ENCODE peak calls at places on chromosomes 3 and 15, in five cellular contexts. D is psoas muscle, Z is ovary, S is upper lobe of right lung, C is IMR-90. G is an unnamed sample. For H3K27me3, the result is how much of the 10 kb centered on the place peaks cover.

GRCh38 chr3:43024183-43024865 is 45.2 kb downstream of the GASK1A start:
- DNase-seq in D (no peak), Z (no peak), S (no peak), C (no peak), G (no peak)

GRCh38 chr3:193704431-193704830 is 111.4 kb downstream of the OPA1 start:
- DNase-seq in D (no peak), Z (no peak), S (no peak), C (no peak), G (no peak)

GRCh38 chr3:102736288-102736960 is 301.6 kb downstream of the ZPLD1 start:
- DNase-seq in D (no peak), Z (no peak), S (no peak), C (no peak), G (no peak)

GRCh38 chr3:47781685-47782537 is at the start of gene SMARCC1:
- DNase-seq in D (peak), Z (peak), S (peak), C (peak), G (peak)

GRCh38 chr3:141050576-141050912 is 603 bp upstream of the SPSB4 start:
- DNase-seq in D (no peak), Z (no peak), S (no peak), C (no peak), G (no peak)

GRCh38 chr3:140927711-140928110 is 13.9 kb upstream of the SLC25A36 start:
- DNase-seq in D (no peak), Z (no peak), S (no peak), C (no peak), G (no peak)

GRCh38 chr3:1987983-1988382 is 110.7 kb upstream of the CNTN4 start:
- DNase-seq in D (no peak), Z (no peak), S (no peak), C (no peak), G (no peak)

GRCh38 chr3:153173758-153174516 is 11.9 kb downstream of the RAP2B start:
- DNase-seq in D (no peak), Z (no peak), S (no peak), C (peak), G (no peak)

GRCh38 chr15:69724331-69724730 is 271.7 kb downstream of the RPLP1 start:
- DNase-seq in D (no peak), Z (no peak), S (no peak), C (no peak), G (no peak)

GRCh38 chr3:73094127-73094526 is 32.7 kb downstream of the EBLN2 start:
- DNase-seq in D (no peak), Z (no peak), S (no peak), C (no peak), G (no peak)

GRCh38 chr3:194585880-194586281 is 47.3 kb downstream of the TMEM44 start:
- DNase-seq in D (no peak), Z (no peak), S (no peak), C (no peak), G (no peak)

GRCh38 chr3:142013331-142013730 is 136.0 kb downstream of the TFDP2 start:
- DNase-seq in D (no peak), Z (no peak), S (no peak), C (no peak), G (no peak)

GRCh38 chr3:48247401-48247807 is 6.5 kb downstream of the ZNF589 start:
- DNase-seq in D (no peak), Z (no peak), S (no peak), C (no peak), G (no peak)

GRCh38 chr3:74599564-74599963 is 14.9 kb downstream of the CNTN3 start:
- DNase-seq in D (no peak), Z (no peak), S (no peak), C (peak), G (no peak)

GRCh38 chr15:31347981-31348803 is 21.6 kb downstream of the KLF13 start:
- DNase-seq in D (peak), Z (no peak), S (peak), C (no peak), G (no peak)

GRCh38 chr3:114274929-114275328 is 18.9 kb upstream of the TIGIT start:
- DNase-seq in D (no peak), Z (no peak), S (no peak), C (peak), G (no peak)

GRCh38 chr3:42190701-42191442 is 75.1 kb downstream of the CCK start:
- DNase-seq in D (no peak), Z (peak), S (no peak), C (peak), G (peak)

GRCh38 chr3:129173725-129174124 is 10.0 kb downstream of the CNBP start:
- DNase-seq in D (no peak), Z (no peak), S (no peak), C (no peak), G (no peak)

GRCh38 chr15:81309647-81310460 is 14.1 kb downstream of the STARD5 start:
- DNase-seq in D (no peak), Z (no peak), S (no peak), C (no peak), G (no peak)

GRCh38 chr15:52255008-52255407 is 40.6 kb downstream of the MYO5C start:
- DNase-seq in D (no peak), Z (no peak), S (no peak), C (peak), G (no peak)

GRCh38 chr3:12286927-12287726 is 1.7 kb upstream of the PPARG start:
- DNase-seq in D (peak), Z (peak), S (peak), C (no peak), G (no peak)

GRCh38 chr3:153513236-153513635 is 351.2 kb downstream of the RAP2B start:
- DNase-seq in D (no peak), Z (no peak), S (no peak), C (no peak), G (no peak)

GRCh38 chr15:29942548-29942947 is 120.3 kb upstream of the TJP1 start:
- DNase-seq in D (no peak), Z (no peak), S (no peak), C (no peak), G (no peak)

GRCh38 chr3:180615954-180616353 is 14.0 kb downstream of the TTC14 start:
- DNase-seq in D (no peak), Z (no peak), S (no peak), C (no peak), G (no peak)

GRCh38 chr3:32733631-32734229 is 48.7 kb downstream of the CNOT10 start:
- DNase-seq in D (no peak), Z (no peak), S (no peak), C (peak), G (no peak)

GRCh38 chr3:182382112-182382857 is 411.0 kb upstream of the ATP11B start:
- DNase-seq in D (no peak), Z (no peak), S (no peak), C (no peak), G (no peak)

GRCh38 chr15:40064231-40064894 is 25.4 kb upstream of the SRP14 start:
- DNase-seq in D (no peak), Z (no peak), S (no peak), C (peak), G (no peak)

GRCh38 chr3:63968612-63969350 is 54.5 kb downstream of the PSMD6 start:
- DNase-seq in D (no peak), Z (no peak), S (no peak), C (peak), G (no peak)

GRCh38 chr3:10090181-10090580 is 17.9 kb downstream of the FANCD2OS start:
- DNase-seq in D (no peak), Z (no peak), S (no peak), C (no peak), G (no peak)

GRCh38 chr3:172512363-172512762 is 10.9 kb downstream of the TNFSF10 start:
- DNase-seq in D (peak), Z (no peak), S (peak), C (no peak), G (peak)

GRCh38 chr15:50854594-50855490 is 53.6 kb upstream of the AP4E1 start:
- DNase-seq in D (no peak), Z (no peak), S (no peak), C (peak), G (no peak)

GRCh38 chr3:100087203-100087602 is 27.1 kb downstream of the FILIP1L start:
- DNase-seq in D (no peak), Z (no peak), S (no peak), C (peak), G (no peak)

GRCh38 chr3:114428173-114428606 is 134.4 kb downstream of the TIGIT start:
- DNase-seq in D (no peak), Z (no peak), S (no peak), C (no peak), G (no peak)

GRCh38 chr3:46091971-46092703 is 64.9 kb upstream of the XCR1 start:
- DNase-seq in D (no peak), Z (no peak), S (no peak), C (no peak), G (no peak)
- H3K4me3 ChIP-seq in D (no peak), Z (no peak), S (no peak), C (no peak), G (no peak)

GRCh38 chr3:39657075-39657474 is 152.3 kb upstream of the MYRIP start:
- DNase-seq in D (no peak), Z (no peak), S (no peak), C (no peak), G (no peak)
- H3K27me3 ChIP-seq in D (under half), Z (under half), S (under half), C (under half), G (under half)

GRCh38 chr3:13553686-13554085 is 4.8 kb downstream of the FBLN2 start:
- DNase-seq in D (peak), Z (no peak), S (no peak), C (no peak), G (no peak)
- H3K27ac ChIP-seq in D (peak), Z (no peak), S (no peak), C (no peak), G (no peak)

GRCh38 chr3:6862880-6863195 is 1.9 kb downstream of the GRM7 start:
- DNase-seq in D (no peak), Z (no peak), S (no peak), C (no peak), G (no peak)

GRCh38 chr3:6861989-6862879 is 1.3 kb downstream of the GRM7 start:
- DNase-seq in D (no peak), Z (no peak), S (no peak), C (no peak), G (no peak)

GRCh38 chr3:6860149-6860548 is 766 bp upstream of the GRM7 start:
- DNase-seq in D (no peak), Z (no peak), S (no peak), C (no peak), G (no peak)

GRCh38 chr3:6860911-6861330 is at the start of gene GRM7:
- DNase-seq in D (no peak), Z (no peak), S (no peak), C (no peak), G (no peak)

GRCh38 chr3:6861331-6861988 is 545 bp downstream of the GRM7 start:
- DNase-seq in D (no peak), Z (no peak), S (no peak), C (no peak), G (no peak)
- H3K4me3 ChIP-seq in D (peak), Z (peak), S (no peak), C (no peak), G (no peak)

DNA sequence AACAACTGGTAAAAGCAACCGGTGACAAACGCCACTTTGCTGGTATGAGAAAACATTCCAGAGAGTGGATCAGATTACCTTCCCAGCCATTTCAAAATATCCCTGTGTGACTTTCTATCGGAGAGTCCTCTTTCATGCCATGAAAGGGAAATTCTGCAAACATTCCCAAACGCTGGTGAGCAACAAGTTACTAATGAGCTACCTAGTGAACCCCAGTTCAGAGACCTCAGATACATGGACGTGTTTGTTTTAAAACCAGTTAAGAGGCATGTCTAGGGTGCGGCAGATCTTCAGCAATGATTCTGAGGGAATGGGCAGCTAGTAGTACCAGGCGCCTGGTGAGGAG is 418.2 kb upstream of the NR2F2 start:
- DNase-seq in D (no peak), Z (no peak), S (no peak), C (no peak), G (no peak)
- H3K27me3 ChIP-seq in D (under half), Z (under half), S (under half), C (under half), G (under half)

G was measured in effector memory CD4-positive, alpha-beta T cell.